ENCODE peak calls at places on chromosome 5, in ten cellular contexts. Z is heart left ventricle; U is aorta; S is anterior cingulate cortex; A is activated CD4-positive, CD25-positive, alpha-beta regulatory T cell treated with anti-CD3 and anti-CD28 coated beads, Interleukin-2, amount 50 U/mL, for 72 hours; B is HFFc6; X is Caco-2; W is left ventricle myocardium inferior; K is NCI-H1105 treated with DMSO at 0.1 percent for 48 hours; G is endothelial cell. F is an unnamed sample.

GRCh38 chr5:150481972-150482406 is 25.9 kb upstream of the NDST1 start:
- DNase-seq in Z (no peak), U (no peak), S (no peak), A (no peak), B (no peak), X (peak; percentile 49), W (no peak), K (no peak), G (no peak), F (no peak)

GRCh38 chr5:81534481-81534840 is 140.5 kb upstream of the ACOT12 start:
- DNase-seq in Z (no peak), U (no peak), S (no peak), A (no peak), B (no peak), X (no peak), W (no peak), K (no peak), G (no peak), F (no peak)

GRCh38 chr5:151151263-151151660 is 6.3 kb downstream of the ANXA6 start:
- DNase-seq in Z (no peak), U (no peak), S (no peak), A (no peak), B (no peak), X (no peak), W (no peak), K (no peak), G (no peak), F (no peak)

GRCh38 chr5:171495122-171495700 is 75.8 kb downstream of the FGF18 start:
- DNase-seq in Z (no peak), U (no peak), S (no peak), A (no peak), B (no peak), X (no peak), W (no peak), K (no peak), G (no peak), F (no peak)

GRCh38 chr5:172170251-172170701 is 17.7 kb downstream of the STK10 start:
- DNase-seq in Z (no peak), U (no peak), S (no peak), A (no peak), B (no peak), X (no peak), W (peak; percentile 41), K (no peak), G (no peak), F (no peak)

GRCh38 chr5:4548341-4548740 is 591.8 kb upstream of the ADAMTS16 start:
- DNase-seq in Z (no peak), U (no peak), S (no peak), A (no peak), B (no peak), X (no peak), W (no peak), K (no peak), G (no peak), F (no peak)

GRCh38 chr5:50711280-50711679 is 44.8 kb downstream of the PARP8 start:
- DNase-seq in Z (no peak), U (no peak), S (no peak), A (no peak), B (no peak), X (no peak), W (no peak), K (no peak), G (no peak), F (peak; percentile 4)

GRCh38 chr5:91541696-91542095 is 158.6 kb upstream of the ARRDC3 start:
- DNase-seq in Z (no peak), U (no peak), S (no peak), A (no peak), B (no peak), X (no peak), W (no peak), K (no peak), G (no peak), F (no peak)